ENCODE peak calls at places on chromosome 16, in eight cellular contexts. D, T, X, E, Y, K, C and L are unnamed samples.

GRCh38 chr16:15035163-15035729 is 20.6 kb downstream of the NTAN1 start:
- DNase-seq in D (no peak), T (no peak), X (no peak), E (no peak), Y (no peak), K (no peak), C (no peak), L (no peak)

GRCh38 chr16:26818393-26818792 is 248.3 kb upstream of the C16orf82 start:
- DNase-seq in D (no peak), T (no peak), X (no peak), E (no peak), Y (no peak), K (no peak), C (no peak), L (no peak)

GRCh38 chr16:73232555-73233422 is 184.9 kb upstream of the ZFHX3 start:
- DNase-seq in D (peak), T (peak), X (no peak), E (no peak), Y (no peak), K (peak), C (no peak), L (no peak)

GRCh38 chr16:11521019-11521418 is 65.7 kb downstream of the LITAF start:
- DNase-seq in D (no peak), T (no peak), X (no peak), E (no peak), Y (no peak), K (no peak), C (no peak), L (no peak)

GRCh38 chr16:73013974-73014373 is 34.0 kb downstream of the ZFHX3 start:
- DNase-seq in D (no peak), T (no peak), X (no peak), E (no peak), Y (no peak), K (no peak), C (no peak), L (no peak)

GRCh38 chr16:27920391-27920891 is 143.1 kb downstream of the GSG1L start:
- DNase-seq in D (no peak), T (peak), X (no peak), E (no peak), Y (no peak), K (peak), C (no peak), L (peak)

GRCh38 chr16:49130397-49130796 is 151.2 kb downstream of the CBLN1 start:
- DNase-seq in D (no peak), T (no peak), X (no peak), E (no peak), Y (no peak), K (no peak), C (no peak), L (no peak)

GRCh38 chr16:64440005-64440404 is 681.9 kb downstream of the CDH11 start:
- DNase-seq in D (no peak), T (no peak), X (no peak), E (no peak), Y (no peak), K (no peak), C (no peak), L (no peak)

GRCh38 chr16:21283521-21284289 is 5.6 kb upstream of the CRYM start:
- DNase-seq in D (peak), T (peak), X (no peak), E (no peak), Y (no peak), K (peak), C (no peak), L (peak)

GRCh38 chr16:89764711-89765201 is 43.4 kb downstream of the ZNF276 start:
- DNase-seq in D (no peak), T (no peak), X (no peak), E (no peak), Y (peak), K (no peak), C (peak), L (peak)

GRCh38 chr16:77618011-77618410 is 104.3 kb upstream of the NUDT7 start:
- DNase-seq in D (no peak), T (no peak), X (no peak), E (no peak), Y (no peak), K (no peak), C (no peak), L (no peak)